ENCODE peak calls at places on chromosomes 1 and 21, in five cellular contexts. I is HCT116; Z is fibroblast of the aortic adventitia; V is astrocyte of the spinal cord; W is CD8-positive, alpha-beta T cell. D is an unnamed sample.
A peak's percentile ranks its signal among the peaks of the same experiment; 100 is the strongest.

GRCh38 chr1:81109038-81109437 is 691.7 kb upstream of the ADGRL2 start:
- DNase-seq in I (no peak), Z (no peak), V (no peak), W (no peak), D (no peak)

GRCh38 chr1:53559854-53560571 is 100.8 kb downstream of the DMRTB1 start:
- DNase-seq in I (no peak), Z (no peak), V (no peak), W (no peak), D (no peak)

GRCh38 chr1:3315991-3316943 is 138.2 kb upstream of the ARHGEF16 start:
- DNase-seq in I (no peak), Z (no peak), V (no peak), W (no peak), D (no peak)

GRCh38 chr21:26067836-26068401 is 102.7 kb downstream of the APP start:
- DNase-seq in I (no peak), Z (no peak), V (no peak), W (no peak), D (peak; percentile 33)

GRCh38 chr1:59979551-59980070 is 53.0 kb upstream of the CYP2J2 start:
- DNase-seq in I (no peak), Z (peak; percentile 9), V (no peak), W (no peak), D (no peak)

GRCh38 chr1:185732941-185733340 is 1.2 kb upstream of the HMCN1 start:
- DNase-seq in I (no peak), Z (no peak), V (no peak), W (no peak), D (no peak)

GRCh38 chr1:53075206-53075605 is 13.2 kb downstream of the PODN start:
- DNase-seq in I (no peak), Z (no peak), V (no peak), W (no peak), D (no peak)

GRCh38 chr1:21961337-21961736 is 15.5 kb upstream of the CELA3B start:
- DNase-seq in I (no peak), Z (no peak), V (no peak), W (no peak), D (no peak)

GRCh38 chr1:244603498-244603897 is 49.4 kb upstream of the DESI2 start:
- DNase-seq in I (peak; percentile 13), Z (peak; percentile 62), V (peak; percentile 38), W (peak; percentile 53), D (peak; percentile 56)

GRCh38 chr1:93775224-93775623 is 93.6 kb upstream of the BCAR3 start:
- DNase-seq in I (peak; percentile 50), Z (no peak), V (no peak), W (no peak), D (no peak)

GRCh38 chr1:24191860-24192259 is 4.8 kb upstream of the IFNLR1 start:
- DNase-seq in I (no peak), Z (peak; percentile 23), V (peak; percentile 37), W (no peak), D (peak; percentile 46)

GRCh38 chr1:153534933-153535663 is 693 bp downstream of the S100A6 start:
- DNase-seq in I (no peak), Z (peak; percentile 61), V (peak; percentile 34), W (peak; percentile 67), D (peak; percentile 46)

GRCh38 chr21:33075128-33075527 is 5.2 kb downstream of the OLIG1 start:
- DNase-seq in I (no peak), Z (no peak), V (no peak), W (no peak), D (no peak)

GRCh38 chr1:167517535-167518330 is 596 bp downstream of the CD247 start:
- DNase-seq in I (no peak), Z (no peak), V (no peak), W (peak; percentile 84), D (peak; percentile 8)

GRCh38 chr1:57464756-57465155 is 40.9 kb upstream of the DAB1 start:
- DNase-seq in I (no peak), Z (no peak), V (no peak), W (no peak), D (no peak)

GRCh38 chr1:108012553-108012952 is 47.6 kb upstream of the VAV3 start:
- DNase-seq in I (no peak), Z (no peak), V (no peak), W (no peak), D (no peak)
- TF ChIP-seq CTCF in I (no peak), Z (no peak), V (no peak), W (no peak), D (no peak)

DNA sequence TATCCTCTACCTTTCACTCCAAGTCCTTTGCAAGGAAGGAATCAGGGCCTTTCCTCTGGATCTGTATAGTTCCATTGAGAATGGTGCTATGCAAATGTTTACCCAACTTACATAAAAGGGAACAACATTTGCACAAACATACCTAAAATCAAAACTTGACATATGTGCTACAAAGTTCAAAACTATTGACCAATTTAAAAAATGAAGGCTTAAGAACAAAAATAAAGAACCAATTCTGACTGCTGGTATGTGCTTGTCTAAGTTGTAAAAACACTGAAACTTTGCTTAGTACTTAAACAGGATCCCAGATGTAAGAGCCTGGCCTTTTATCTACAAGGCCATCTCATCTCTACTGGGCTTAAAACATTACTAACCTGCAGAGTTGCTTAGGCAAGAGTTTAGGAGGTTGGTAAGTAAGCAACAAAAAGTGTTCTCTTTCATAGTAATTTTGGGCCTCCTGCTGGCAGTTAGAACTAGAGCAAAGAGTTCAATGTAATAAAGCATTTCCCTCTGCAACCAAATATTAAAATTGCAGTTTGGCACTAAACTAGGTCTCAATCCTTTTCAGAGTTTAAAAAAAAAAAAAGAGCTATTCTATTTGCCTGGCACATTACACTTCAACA is 2.0 kb downstream of the SCMH1 start:
- DNase-seq in I (no peak), Z (peak; percentile 67), V (peak; percentile 63), W (no peak), D (peak; percentile 76)
- TF ChIP-seq CTCF in I (no peak), Z (peak; percentile 55), V (peak; percentile 42), W (no peak), D (peak; percentile 51)

GRCh38 chr1:222074317-222074716 is 332.4 kb upstream of the DUSP10 start:
- DNase-seq in I (no peak), Z (no peak), V (no peak), W (no peak), D (no peak)

GRCh38 chr1:222068937-222069336 is 327.0 kb upstream of the DUSP10 start:
- DNase-seq in I (no peak), Z (no peak), V (no peak), W (no peak), D (peak; percentile 53)

GRCh38 chr1:222071313-222071886 is 329.5 kb upstream of the DUSP10 start:
- DNase-seq in I (no peak), Z (no peak), V (peak; percentile 85), W (no peak), D (peak; percentile 30)

GRCh38 chr1:222077191-222077590 is 335.3 kb upstream of the DUSP10 start:
- DNase-seq in I (no peak), Z (no peak), V (no peak), W (no peak), D (no peak)

DNA sequence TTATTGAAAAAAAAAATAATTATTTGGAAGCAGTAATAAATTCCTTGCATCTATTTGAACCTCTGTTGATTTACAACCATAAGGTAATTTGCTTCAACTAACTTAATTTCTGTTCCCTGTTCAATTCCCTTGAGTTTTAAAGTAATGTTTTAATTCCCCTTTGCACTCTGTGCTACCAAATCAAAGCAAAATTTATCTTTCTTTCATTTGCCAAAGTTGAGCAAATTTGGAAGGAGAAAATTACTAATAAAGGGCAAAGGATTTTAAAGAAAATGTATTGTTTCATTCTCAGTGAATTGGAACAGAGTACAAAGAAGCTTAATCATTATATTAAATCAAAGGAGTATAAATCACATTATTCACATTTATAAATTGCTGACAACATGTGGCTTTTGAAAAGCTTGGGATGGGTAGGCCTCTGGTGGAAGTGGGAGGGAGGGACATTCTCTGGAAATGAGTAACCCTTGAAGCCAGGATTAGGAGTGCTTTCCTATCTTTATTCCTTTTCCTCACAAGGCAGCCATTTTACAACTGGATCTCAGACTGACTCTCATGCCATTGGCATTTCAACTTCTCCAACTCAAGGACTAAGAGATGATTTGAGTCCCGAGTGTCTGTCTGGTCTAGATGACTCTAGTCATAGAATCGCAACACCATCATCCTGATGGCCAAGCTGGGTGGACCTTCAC is 331.6 kb upstream of the DUSP10 start:
- DNase-seq in I (no peak), Z (peak; percentile 87), V (peak; percentile 57), W (no peak), D (peak; percentile 73)
- TF ChIP-seq CTCF in I (no peak), Z (no peak), V (no peak), W (no peak), D (no peak)

GRCh38 chr1:115501476-115501875 is 140.3 kb upstream of the VANGL1 start:
- DNase-seq in I (no peak), Z (no peak), V (no peak), W (no peak), D (no peak)

GRCh38 chr1:115507916-115508315 is 133.9 kb upstream of the VANGL1 start:
- DNase-seq in I (no peak), Z (peak; percentile 83), V (no peak), W (no peak), D (no peak)

GRCh38 chr1:115506523-115507255 is 135.1 kb upstream of the VANGL1 start:
- DNase-seq in I (no peak), Z (no peak), V (no peak), W (no peak), D (no peak)

GRCh38 chr1:115505157-115505571 is 136.6 kb upstream of the VANGL1 start:
- DNase-seq in I (no peak), Z (peak; percentile 85), V (no peak), W (no peak), D (no peak)

DNA sequence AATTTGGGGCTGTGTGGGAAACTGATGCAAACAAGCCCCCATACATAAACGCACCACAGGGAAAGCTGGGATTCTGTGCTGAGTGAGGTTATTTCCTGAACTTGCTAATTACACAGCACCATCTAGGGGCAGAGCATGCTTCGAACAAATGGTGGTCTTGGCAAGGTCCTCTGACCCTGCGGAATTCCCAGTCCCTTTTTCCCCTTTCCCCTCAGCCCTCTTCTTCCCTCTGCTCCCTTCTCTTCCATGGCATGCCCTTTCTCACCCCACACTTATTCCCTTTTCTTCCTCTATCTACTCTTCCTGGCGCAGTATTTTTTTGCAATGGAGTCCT is 134.5 kb upstream of the VANGL1 start:
- DNase-seq in I (peak; percentile 29), Z (peak; percentile 69), V (peak; percentile 53), W (no peak), D (peak; percentile 65)
- TF ChIP-seq CTCF in I (peak; percentile 15), Z (peak; percentile 58), V (peak; percentile 68), W (no peak), D (peak; percentile 53)

D was measured in cardiac fibroblast.